ENCODE peak calls at places on chromosomes 16 and 17, in six cellular contexts. L is stomach, A is GM12878, O is sigmoid colon, N is A549, C is tibial nerve. V is an unnamed sample.

GRCh38 chr16:17556276-17557052 is 85.7 kb upstream of the XYLT1 start:
- DNase-seq in C (no peak), O (no peak), A (no peak), L (no peak), N (peak), V (no peak)

GRCh38 chr16:86398622-86399021 is 111.7 kb upstream of the FOXF1 start:
- DNase-seq in A (no peak), N (no peak), O (no peak), C (no peak), L (no peak), V (no peak)

GRCh38 chr17:2158011-2158410 is 103.1 kb downstream of the HIC1 start:
- DNase-seq in L (no peak), N (no peak), A (no peak), C (no peak), O (peak), V (no peak)

GRCh38 chr16:87922250-87922871 is 14.0 kb downstream of the CA5A start:
- DNase-seq in C (no peak), L (peak), A (no peak), N (no peak), O (no peak), V (no peak)

GRCh38 chr16:49439676-49440075 is 66.1 kb downstream of the C16orf78 start:
- DNase-seq in N (no peak), O (peak), A (no peak), C (no peak), L (no peak), V (no peak)

GRCh38 chr16:86960266-86960665 is 356.9 kb downstream of the C16orf95 start:
- DNase-seq in L (no peak), N (no peak), O (peak), A (no peak), C (no peak), V (no peak)

GRCh38 chr17:28372203-28372944 is 880 bp downstream of the SARM1 start:
- DNase-seq in O (no peak), L (no peak), N (no peak), C (no peak), A (no peak), V (no peak)

GRCh38 chr17:2749784-2750181 is 331 bp upstream of the CCDC92B start:
- DNase-seq in L (peak), A (peak), N (peak), C (peak), O (no peak), V (peak)

GRCh38 chr17:35555695-35556094 is 4.9 kb downstream of the SLFN14 start:
- DNase-seq in A (no peak), O (no peak), C (no peak), L (no peak), N (no peak), V (no peak)

GRCh38 chr17:78251773-78252103 is 20.3 kb downstream of the TMEM235 start:
- DNase-seq in L (no peak), A (no peak), C (no peak), N (no peak), O (no peak), V (no peak)

GRCh38 chr16:49855822-49856740 is at the start of gene ZNF423:
- DNase-seq in C (no peak), A (no peak), N (no peak), L (no peak), O (no peak), V (peak)

GRCh38 chr17:17467021-17467420 is 9.8 kb upstream of the MED9 start:
- DNase-seq in L (no peak), C (no peak), N (no peak), A (no peak), O (no peak), V (no peak)

GRCh38 chr16:54931041-54931756 is 534 bp downstream of the IRX5 start:
- DNase-seq in A (no peak), C (no peak), N (peak), O (no peak), L (no peak), V (peak)

GRCh38 chr17:47686276-47686635 is 7.7 kb upstream of the TBKBP1 start:
- DNase-seq in C (no peak), N (no peak), A (no peak), L (no peak), O (no peak), V (no peak)

GRCh38 chr16:2090819-2091721 is 43.3 kb downstream of the TSC2 start:
- DNase-seq in C (peak), N (peak), L (peak), O (no peak), A (no peak), V (peak)

GRCh38 chr17:64106918-64107317 is 23.0 kb downstream of the ERN1 start:
- DNase-seq in O (no peak), A (no peak), L (no peak), C (no peak), N (no peak), V (no peak)

GRCh38 chr16:50644730-50645129 is 36.4 kb downstream of the SNX20 start:
- DNase-seq in A (no peak), O (no peak), C (no peak), N (peak), L (peak), V (peak)

GRCh38 chr17:55576237-55576998 is 65.2 kb upstream of the SMIM36 start:
- DNase-seq in L (no peak), A (peak), N (peak), C (peak), O (no peak), V (peak)

GRCh38 chr16:81513204-81514040 is 68.8 kb downstream of the CMIP start:
- DNase-seq in L (no peak), C (no peak), O (peak), N (peak), A (no peak), V (peak)

GRCh38 chr17:80243526-80244433 is 16.9 kb upstream of the RNF213 start:
- DNase-seq in O (no peak), N (no peak), L (no peak), A (no peak), C (no peak), V (no peak)

GRCh38 chr17:2949469-2950044 is 113.8 kb downstream of the OR1D5 start:
- DNase-seq in N (peak), L (peak), A (no peak), C (no peak), O (no peak), V (no peak)

GRCh38 chr16:2008009-2008526 is 1.6 kb downstream of the ZNF598 start:
- DNase-seq in O (no peak), L (no peak), A (no peak), N (no peak), C (peak), V (no peak)

GRCh38 chr16:3729161-3730112 is 12.1 kb upstream of the TRAP1 start:
- DNase-seq in C (no peak), L (no peak), A (no peak), O (no peak), N (no peak), V (no peak)

GRCh38 chr16:4324871-4325740 is 9.2 kb downstream of the GLIS2 start:
- DNase-seq in O (peak), N (no peak), C (no peak), A (no peak), L (no peak), V (peak)

GRCh38 chr16:30956601-30957455 is 726 bp upstream of the SETD1A start:
- DNase-seq in O (peak), C (peak), L (peak), N (peak), A (no peak), V (peak)

GRCh38 chr16:57485916-57486857 is at the start of gene DOK4:
- DNase-seq in L (peak), N (peak), A (no peak), C (peak), O (peak), V (peak)

GRCh38 chr16:29663020-29663828 is at the start of gene SPN:
- DNase-seq in O (no peak), A (no peak), C (no peak), N (no peak), L (no peak), V (no peak)

GRCh38 chr17:40958086-40958953 is 8.4 kb downstream of the KRT39 start:
- DNase-seq in N (no peak), C (no peak), L (peak), O (no peak), A (no peak), V (no peak)

GRCh38 chr16:20259549-20259948 is 67.8 kb downstream of the GP2 start:
- DNase-seq in A (no peak), C (no peak), O (no peak), N (no peak), L (no peak), V (no peak)

GRCh38 chr16:17434006-17434405 is 36.8 kb downstream of the XYLT1 start:
- DNase-seq in N (no peak), A (no peak), O (no peak), C (no peak), L (no peak), V (no peak)

GRCh38 chr17:4634981-4635380 is 6.5 kb downstream of the ALOX15 start:
- DNase-seq in N (no peak), L (no peak), C (no peak), A (no peak), O (no peak), V (no peak)

GRCh38 chr17:13931111-13931526 is 138.2 kb upstream of the COX10 start:
- DNase-seq in C (no peak), L (no peak), O (peak), N (no peak), A (no peak), V (no peak)

GRCh38 chr16:1218061-1218929 is 6.8 kb downstream of the TPSG1 start:
- DNase-seq in O (no peak), A (no peak), C (no peak), N (no peak), L (no peak), V (no peak)

GRCh38 chr17:74759941-74760340 is 11.5 kb downstream of the NHERF1 start:
- DNase-seq in A (no peak), N (no peak), C (no peak), O (no peak), L (peak), V (no peak)

GRCh38 chr17:41781404-41782110 is 5.0 kb downstream of the JUP start:
- DNase-seq in C (no peak), N (peak), O (peak), A (no peak), L (no peak), V (no peak)

GRCh38 chr17:2975469-2975958 is 87.9 kb downstream of the OR1D5 start:
- DNase-seq in C (no peak), N (no peak), A (no peak), L (peak), O (peak), V (peak)

GRCh38 chr16:1367486-1368174 is 15.9 kb downstream of the GNPTG start:
- DNase-seq in N (no peak), C (no peak), O (no peak), L (no peak), A (no peak), V (no peak)

GRCh38 chr17:16398270-16399267 is 16.8 kb upstream of the TRPV2 start:
- DNase-seq in A (peak), N (no peak), C (no peak), O (no peak), L (no peak), V (no peak)

GRCh38 chr17:50139950-50140885 is 10.3 kb upstream of the SAMD14 start:
- DNase-seq in O (peak), C (no peak), L (peak), N (peak), A (no peak), V (peak)
- TF ChIP-seq EP300 in O (no peak), C (no peak), L (no peak), N (no peak), A (no peak), V (no peak)

GRCh38 chr17:73696251-73696650 is 52.0 kb upstream of the SDK2 start:
- DNase-seq in L (no peak), N (no peak), O (no peak), C (no peak), A (no peak), V (no peak)

GRCh38 chr17:73695035-73695738 is 50.9 kb upstream of the SDK2 start:
- DNase-seq in C (no peak), O (no peak), L (no peak), N (no peak), A (no peak), V (no peak)

GRCh38 chr17:73694491-73694890 is 50.2 kb upstream of the SDK2 start:
- DNase-seq in C (no peak), O (no peak), L (no peak), A (no peak), N (no peak), V (no peak)

GRCh38 chr17:73698966-73699365 is 54.7 kb upstream of the SDK2 start:
- DNase-seq in C (no peak), O (no peak), L (no peak), A (no peak), N (no peak), V (no peak)

DNA sequence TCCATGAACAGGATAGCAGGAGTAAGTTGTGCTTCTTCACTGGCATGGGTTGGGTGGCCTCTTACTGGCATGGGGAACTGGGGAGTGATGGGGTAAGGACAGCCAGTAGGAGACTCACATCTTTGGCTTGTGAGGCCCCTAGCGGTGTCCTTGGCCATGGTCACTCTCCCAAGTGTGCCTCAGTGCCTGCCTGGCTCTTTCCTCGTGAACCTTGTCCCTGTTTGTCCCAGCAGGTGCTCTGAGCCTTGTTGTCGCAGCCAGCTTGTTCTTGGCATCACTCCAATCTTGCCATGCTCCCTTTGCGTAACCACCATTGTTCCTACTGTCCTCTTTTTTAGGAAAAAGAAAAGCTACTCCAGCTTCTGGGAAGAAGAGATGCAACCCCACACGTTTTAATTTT is 53.6 kb upstream of the SDK2 start:
- DNase-seq in A (no peak), C (no peak), O (no peak), N (no peak), L (no peak), V (no peak)
- TF ChIP-seq CTCF in A (no peak), C (no peak), O (no peak), N (no peak), L (no peak), V (no peak)

DNA sequence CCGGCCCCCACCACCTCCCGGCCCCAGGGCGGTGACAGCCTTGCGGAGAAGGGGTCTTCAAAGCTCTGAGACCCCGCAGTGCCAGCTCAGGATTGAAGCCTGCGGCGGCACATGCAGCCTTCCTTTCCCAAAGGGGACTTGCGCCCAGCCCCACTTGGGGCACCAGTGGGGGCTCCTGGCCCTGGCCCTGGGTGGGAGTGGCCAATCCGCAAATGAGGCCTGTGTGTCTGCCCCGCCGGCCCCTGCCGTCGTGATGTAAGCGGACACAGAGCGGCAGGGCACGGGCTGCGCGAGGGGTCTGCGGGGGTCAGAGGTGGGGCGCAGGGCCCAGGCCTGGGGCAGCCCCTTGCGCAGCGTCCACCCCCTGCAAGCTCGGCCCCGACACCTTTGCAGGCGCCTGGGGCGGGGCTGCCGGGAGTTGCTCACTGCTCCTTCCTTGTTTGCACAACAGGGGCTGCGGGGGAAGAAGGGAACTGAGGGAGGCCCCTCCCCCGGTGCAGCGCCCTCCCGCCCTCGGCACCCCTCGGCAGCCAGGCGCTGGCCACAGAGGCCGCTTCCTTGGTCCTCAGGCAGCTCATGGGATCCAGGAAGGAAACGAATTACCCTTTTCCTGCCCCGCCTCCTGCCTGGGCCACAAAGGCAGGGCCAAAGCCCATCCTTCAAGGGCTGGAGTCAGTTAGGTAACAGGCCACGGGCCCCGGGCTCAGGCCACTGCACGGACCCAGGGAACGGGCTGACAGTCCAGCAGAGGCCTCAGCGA is 2.9 kb downstream of the SLC16A3 start:
- DNase-seq in L (peak), N (peak), O (peak), A (no peak), C (peak), V (peak)
- TF ChIP-seq EP300 in L (no peak), N (no peak), O (no peak), A (no peak), C (no peak), V (no peak)

GRCh38 chr16:73217654-73218053 is 169.7 kb upstream of the ZFHX3 start:
- DNase-seq in A (no peak), O (no peak), L (no peak), N (no peak), C (no peak), V (no peak)
- TF ChIP-seq CTCF in A (peak), O (no peak), L (no peak), N (peak), C (no peak), V (no peak)